ENCODE peak calls at places on chromosomes 11 and 22, in five cellular contexts. Q, B, K, S and C are unnamed samples.

GRCh38 chr22:49026476-49027121 is 801.1 kb downstream of the BRD1 start:
- DNase-seq in B (no peak), S (no peak), Q (no peak), K (no peak), C (no peak)

GRCh38 chr11:114774599-114775365 is 96.5 kb downstream of the NXPE2 start:
- DNase-seq in B (no peak), S (no peak), Q (peak), K (peak), C (peak)

GRCh38 chr11:19705936-19706335 is 6.7 kb upstream of the NAV2 start:
- DNase-seq in Q (no peak), K (no peak), S (no peak), B (no peak), C (no peak)

GRCh38 chr11:1235615-1236315 is 12.9 kb downstream of the MUC5B start:
- DNase-seq in K (no peak), B (no peak), Q (no peak), S (no peak), C (peak)

GRCh38 chr11:75447415-75447814 is 14.4 kb upstream of the KLHL35 start:
- DNase-seq in B (no peak), S (no peak), K (no peak), Q (no peak), C (no peak)

GRCh38 chr11:10603721-10604297 is 35.3 kb upstream of the LYVE1 start:
- DNase-seq in Q (no peak), S (no peak), B (no peak), K (no peak), C (no peak)

GRCh38 chr22:24141586-24141985 is 39.7 kb upstream of the SUSD2 start:
- DNase-seq in B (no peak), S (no peak), K (no peak), Q (peak), C (no peak)

GRCh38 chr11:86453290-86454030 is 78.8 kb downstream of the CCDC81 start:
- DNase-seq in Q (no peak), K (no peak), B (no peak), S (no peak), C (no peak)

GRCh38 chr22:37371911-37372310 is 55.4 kb downstream of the ELFN2 start:
- DNase-seq in S (no peak), B (no peak), Q (no peak), K (no peak), C (no peak)